ENCODE peak calls at places on chromosomes 6 and 20, in four cellular contexts. P is stimulated activated CD4-positive, alpha-beta T cell treated with anti-CD3 and anti-CD28 coated beads, Interleukin-1b, Interleukin-23, amount 100 ng/mL, for 1 hour; N is lung; V is HS-5. E is an unnamed sample.

GRCh38 chr20:2125474-2126112 is 24.0 kb downstream of the STK35 start:
- DNase-seq in P (no peak), N (no peak), V (no peak), E (no peak)

GRCh38 chr20:61748376-61748775 is 317.3 kb downstream of the TAF4 start:
- DNase-seq in P (no peak), N (no peak), V (no peak), E (no peak)

GRCh38 chr6:151763938-151764680 is 43.4 kb upstream of the ESR1 start:
- DNase-seq in P (no peak), N (peak), V (peak), E (peak)

GRCh38 chr6:167056370-167056769 is 57.2 kb downstream of the CEP43 start:
- DNase-seq in P (no peak), N (no peak), V (no peak), E (no peak)

GRCh38 chr6:117491916-117492315 is 9.4 kb downstream of the DCBLD1 start:
- DNase-seq in P (no peak), N (no peak), V (peak), E (no peak)

GRCh38 chr20:24798930-24799705 is 150.0 kb upstream of the CST7 start:
- DNase-seq in P (no peak), N (no peak), V (no peak), E (no peak)

GRCh38 chr6:54191460-54191859 is 80.2 kb downstream of the MLIP start:
- DNase-seq in P (no peak), N (no peak), V (no peak), E (no peak)

GRCh38 chr6:35954335-35954734 is 33.4 kb upstream of the SRPK1 start:
- DNase-seq in P (no peak), N (no peak), V (no peak), E (no peak)

GRCh38 chr6:14046476-14047068 is 71.0 kb upstream of the CD83 start:
- DNase-seq in P (no peak), N (peak), V (no peak), E (no peak)

GRCh38 chr6:158313989-158314388 is 1.7 kb downstream of the TULP4 start:
- DNase-seq in P (no peak), N (no peak), V (no peak), E (no peak)

GRCh38 chr20:41232971-41233926 is 84.3 kb downstream of the ZHX3 start:
- DNase-seq in P (no peak), N (no peak), V (peak), E (peak)

GRCh38 chr6:166772518-166772917 is 145.5 kb upstream of the RPS6KA2 start:
- DNase-seq in P (no peak), N (no peak), V (no peak), E (no peak)

GRCh38 chr6:6730831-6731230 is 142.3 kb downstream of the LY86 start:
- DNase-seq in P (no peak), N (no peak), V (peak), E (no peak)

GRCh38 chr6:157551041-157551832 is 170.2 kb downstream of the ZDHHC14 start:
- DNase-seq in P (no peak), N (no peak), V (no peak), E (peak)

GRCh38 chr6:137412562-137412961 is 81.6 kb downstream of the OLIG3 start:
- DNase-seq in P (no peak), N (no peak), V (no peak), E (no peak)

GRCh38 chr20:47857142-47857993 is 72.1 kb upstream of the SULF2 start:
- DNase-seq in P (no peak), N (no peak), V (no peak), E (no peak)

GRCh38 chr6:68032217-68032616 is 602.9 kb upstream of the ADGRB3 start:
- DNase-seq in P (no peak), N (no peak), V (no peak), E (no peak)

GRCh38 chr20:23135449-23136447 is 49.6 kb upstream of the CD93 start:
- DNase-seq in P (no peak), N (no peak), V (no peak), E (no peak)

GRCh38 chr20:23024701-23025100 is 10.4 kb upstream of the SSTR4 start:
- DNase-seq in P (no peak), N (no peak), V (no peak), E (no peak)

GRCh38 chr6:111533087-111533784 is 50.2 kb upstream of the REV3L start:
- DNase-seq in P (no peak), N (no peak), V (no peak), E (no peak)

GRCh38 chr6:147549531-147549930 is 41.0 kb downstream of the SAMD5 start:
- DNase-seq in P (no peak), N (no peak), V (no peak), E (no peak)

GRCh38 chr20:62733891-62734290 is 25.3 kb downstream of the NTSR1 start:
- DNase-seq in P (no peak), N (no peak), V (no peak), E (no peak)

GRCh38 chr20:63697868-63698545 is 1.6 kb downstream of the TNFRSF6B start:
- DNase-seq in P (no peak), N (no peak), V (no peak), E (no peak)

GRCh38 chr20:48750941-48751620 is 76.7 kb downstream of the PREX1 start:
- DNase-seq in P (no peak), N (peak), V (no peak), E (no peak)

GRCh38 chr20:8512003-8512402 is 379.9 kb downstream of the PLCB1 start:
- DNase-seq in P (no peak), N (no peak), V (no peak), E (no peak)

GRCh38 chr20:50799890-50800550 is 5.2 kb downstream of the BCAS4 start:
- DNase-seq in P (no peak), N (no peak), V (no peak), E (no peak)

GRCh38 chr20:19935842-19936241 is 81.3 kb upstream of the NAA20 start:
- DNase-seq in P (no peak), N (no peak), V (no peak), E (no peak)

GRCh38 chr6:169172435-169172834 is 81.2 kb downstream of the THBS2 start:
- DNase-seq in P (no peak), N (peak), V (no peak), E (no peak)

GRCh38 chr6:84967389-84967788 is 203.0 kb upstream of the TBX18 start:
- DNase-seq in P (no peak), N (no peak), V (peak), E (no peak)

GRCh38 chr20:17808782-17809181 is 109.0 kb downstream of the BANF2 start:
- DNase-seq in P (no peak), N (no peak), V (no peak), E (no peak)

E was measured in left lobe of liver.